ENCODE peak calls at places on chromosomes 12 and 14, in seven cellular contexts. One of them, this sample, is unnamed.

GRCh38 chr14:59358105-59358504 is 107.1 kb downstream of the GPR135 start:
- DNase-seq in endothelial cell of umbilical vein: no peak
- DNase-seq in H1: peak; percentile 49
- DNase-seq in A549: peak; percentile 18
- DNase-seq in HCT116: peak; percentile 24
- DNase-seq in HepG2: peak; percentile 36
- DNase-seq in K562: no peak
- DNase-seq in this sample: peak; percentile 75

GRCh38 chr14:52069617-52070431 is 965 bp upstream of the NID2 start:
- DNase-seq in H1: no peak
- DNase-seq in endothelial cell of umbilical vein: no peak
- DNase-seq in HCT116: no peak
- DNase-seq in HepG2: no peak
- DNase-seq in A549: no peak
- DNase-seq in K562: no peak
- DNase-seq in this sample: peak; percentile 8

GRCh38 chr12:990308-990648 is 745 bp upstream of the ERC1 start:
- DNase-seq in HCT116: no peak
- DNase-seq in A549: peak; percentile 38
- DNase-seq in H1: no peak
- DNase-seq in HepG2: peak; percentile 33
- DNase-seq in K562: no peak
- DNase-seq in endothelial cell of umbilical vein: no peak
- DNase-seq in this sample: peak; percentile 71

GRCh38 chr14:49586673-49587460 is 687 bp upstream of the RPS29 start:
- DNase-seq in H1: no peak
- DNase-seq in HCT116: peak; percentile 72
- DNase-seq in HepG2: peak; percentile 52
- DNase-seq in K562: peak; percentile 32
- DNase-seq in A549: peak; percentile 51
- DNase-seq in endothelial cell of umbilical vein: peak; percentile 87
- DNase-seq in this sample: peak; percentile 80

GRCh38 chr14:101227611-101228594 is 324.4 kb upstream of the RTL1 start:
- DNase-seq in HCT116: no peak
- DNase-seq in endothelial cell of umbilical vein: no peak
- DNase-seq in HepG2: no peak
- DNase-seq in K562: no peak
- DNase-seq in H1: no peak
- DNase-seq in A549: no peak
- DNase-seq in this sample: no peak

GRCh38 chr12:19744760-19745218 is 305.5 kb downstream of the AEBP2 start:
- DNase-seq in HCT116: no peak
- DNase-seq in HepG2: no peak
- DNase-seq in H1: no peak
- DNase-seq in K562: no peak
- DNase-seq in A549: no peak
- DNase-seq in endothelial cell of umbilical vein: peak; percentile 99
- DNase-seq in this sample: no peak

GRCh38 chr12:90510948-90511347 is 444.0 kb downstream of the CCER1 start:
- DNase-seq in K562: no peak
- DNase-seq in endothelial cell of umbilical vein: no peak
- DNase-seq in H1: no peak
- DNase-seq in HepG2: no peak
- DNase-seq in HCT116: no peak
- DNase-seq in A549: no peak
- DNase-seq in this sample: no peak

GRCh38 chr12:99898645-99899044 is 86.1 kb downstream of the ANKS1B start:
- DNase-seq in HCT116: no peak
- DNase-seq in K562: no peak
- DNase-seq in H1: no peak
- DNase-seq in HepG2: no peak
- DNase-seq in endothelial cell of umbilical vein: no peak
- DNase-seq in A549: no peak
- DNase-seq in this sample: no peak

GRCh38 chr12:99915251-99916082 is 69.3 kb downstream of the ANKS1B start:
- DNase-seq in K562: no peak
- DNase-seq in A549: peak; percentile 22
- DNase-seq in HepG2: no peak
- DNase-seq in HCT116: no peak
- DNase-seq in endothelial cell of umbilical vein: no peak
- DNase-seq in H1: no peak
- DNase-seq in this sample: no peak

GRCh38 chr12:108724054-108724889 is 7.0 kb downstream of the CORO1C start:
- DNase-seq in HCT116: no peak
- DNase-seq in A549: no peak
- DNase-seq in H1: no peak
- DNase-seq in HepG2: no peak
- DNase-seq in K562: no peak
- DNase-seq in endothelial cell of umbilical vein: peak; percentile 60
- DNase-seq in this sample: peak; percentile 82

GRCh38 chr14:68191567-68192321 is 372.2 kb downstream of the RAD51B start:
- DNase-seq in endothelial cell of umbilical vein: no peak
- DNase-seq in H1: no peak
- DNase-seq in HepG2: peak; percentile 92
- DNase-seq in K562: no peak
- DNase-seq in A549: peak; percentile 62
- DNase-seq in HCT116: peak; percentile 22
- DNase-seq in this sample: no peak

GRCh38 chr12:9741726-9742125 is 8.8 kb upstream of the CLECL1 start:
- DNase-seq in K562: no peak
- DNase-seq in HepG2: no peak
- DNase-seq in H1: no peak
- DNase-seq in endothelial cell of umbilical vein: no peak
- DNase-seq in A549: no peak
- DNase-seq in HCT116: no peak
- DNase-seq in this sample: peak; percentile 49

GRCh38 chr14:52081964-52082363 is 13.1 kb upstream of the NID2 start:
- DNase-seq in A549: no peak
- DNase-seq in HCT116: no peak
- DNase-seq in K562: no peak
- DNase-seq in H1: no peak
- DNase-seq in endothelial cell of umbilical vein: no peak
- DNase-seq in HepG2: no peak
- DNase-seq in this sample: no peak

DNA sequence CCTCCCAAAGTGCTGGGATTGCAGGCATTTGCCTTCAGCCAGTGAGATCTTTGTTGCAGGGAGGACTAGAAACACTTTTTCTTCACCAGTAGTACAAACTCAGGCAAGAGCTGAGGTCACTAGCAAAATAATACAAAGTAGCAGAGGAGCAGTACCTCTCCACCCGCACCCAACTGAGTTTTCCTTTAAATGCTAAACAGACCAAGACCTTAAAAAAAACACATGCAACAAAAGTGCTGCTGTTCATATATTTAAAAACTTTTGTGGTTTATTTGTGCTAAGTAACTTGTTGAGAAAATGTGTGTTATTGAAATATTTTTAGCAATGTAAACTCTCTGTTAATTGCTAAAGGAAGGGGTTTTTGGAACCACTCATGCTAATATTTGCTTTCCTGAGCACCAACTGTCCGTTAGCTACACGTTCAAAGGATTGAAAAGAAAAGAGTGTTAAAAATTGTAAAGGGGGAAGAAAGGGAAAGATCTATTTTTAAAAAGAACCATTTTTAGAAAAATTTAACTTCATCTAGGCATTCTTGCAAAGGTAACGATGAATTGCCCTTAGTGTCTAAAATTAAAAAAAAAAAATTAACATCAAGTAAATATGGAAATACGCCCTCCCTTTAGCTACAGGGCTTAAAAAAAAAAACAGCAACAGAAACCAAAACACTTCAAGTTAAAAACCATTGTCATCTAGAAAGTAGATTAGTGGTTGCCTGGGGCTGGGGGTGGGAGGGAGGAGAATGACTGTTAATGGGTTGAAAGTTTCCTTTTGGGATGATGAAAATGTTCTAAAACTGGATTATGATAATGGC is 114.0 kb upstream of the KRAS start:
- DNase-seq in HCT116: no peak
- DNase-seq in HepG2: no peak
- DNase-seq in K562: no peak
- DNase-seq in A549: no peak
- DNase-seq in endothelial cell of umbilical vein: no peak
- DNase-seq in H1: no peak
- DNase-seq in this sample: no peak
- TF ChIP-seq MAX in HCT116: no peak
- TF ChIP-seq MAX in HepG2: no peak
- TF ChIP-seq MAX in K562: no peak
- TF ChIP-seq MAX in A549: no peak
- TF ChIP-seq MAX in endothelial cell of umbilical vein: no peak
- TF ChIP-seq MAX in H1: no peak
- TF ChIP-seq MAX in this sample: no peak

DNA sequence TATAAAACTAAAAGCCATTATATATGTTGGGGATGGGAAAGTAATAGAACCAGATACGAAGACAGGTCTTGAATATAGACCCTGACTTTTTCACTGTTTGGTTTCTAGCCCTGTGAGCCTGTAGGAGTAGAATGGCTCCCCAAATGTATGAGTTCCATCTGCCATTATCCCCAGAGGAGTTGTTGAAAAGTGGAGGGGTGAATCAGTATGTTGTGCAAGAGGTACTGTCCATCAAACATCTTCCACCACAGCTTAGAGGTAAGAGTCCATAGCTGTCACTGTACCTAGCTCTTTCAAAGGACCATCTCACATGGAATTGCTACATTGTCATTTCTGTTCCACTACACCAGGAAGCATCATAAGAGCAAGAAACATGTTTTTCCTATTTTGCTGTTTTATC is 1.1 kb downstream of the NCAPD2 start:
- DNase-seq in endothelial cell of umbilical vein: no peak
- DNase-seq in K562: no peak
- DNase-seq in H1: no peak
- DNase-seq in A549: no peak
- DNase-seq in HepG2: no peak
- DNase-seq in HCT116: no peak
- DNase-seq in this sample: peak; percentile 73
- H3K4me3 ChIP-seq in endothelial cell of umbilical vein: peak overlapping the region; percentile 76
- H3K4me3 ChIP-seq in K562: peak overlapping the region; percentile 50
- H3K4me3 ChIP-seq in H1: peak overlapping the region; percentile 60
- H3K4me3 ChIP-seq in A549: peak overlapping the region; percentile 80
- H3K4me3 ChIP-seq in HepG2: peak overlapping the region; percentile 61
- H3K4me3 ChIP-seq in HCT116: peak overlapping the region; percentile 86
- H3K4me3 ChIP-seq in this sample: peak overlapping the region; percentile 95

GRCh38 chr12:49622501-49623141 is 740 bp upstream of the PRPF40B start:
- DNase-seq in H1: no peak
- DNase-seq in endothelial cell of umbilical vein: no peak
- DNase-seq in K562: peak; percentile 38
- DNase-seq in A549: peak; percentile 60
- DNase-seq in HepG2: no peak
- DNase-seq in HCT116: no peak
- DNase-seq in this sample: peak; percentile 70

GRCh38 chr12:49624919-49625577 is 1.7 kb downstream of the PRPF40B start:
- DNase-seq in H1: no peak
- DNase-seq in endothelial cell of umbilical vein: no peak
- DNase-seq in HepG2: no peak
- DNase-seq in HCT116: peak; percentile 7
- DNase-seq in K562: no peak
- DNase-seq in A549: peak; percentile 31
- DNase-seq in this sample: no peak

GRCh38 chr12:49619286-49619685 is 4.1 kb upstream of the PRPF40B start:
- DNase-seq in H1: no peak
- DNase-seq in HCT116: no peak
- DNase-seq in HepG2: no peak
- DNase-seq in A549: no peak
- DNase-seq in endothelial cell of umbilical vein: no peak
- DNase-seq in K562: no peak
- DNase-seq in this sample: no peak

GRCh38 chr12:49623142-49623899 is at the start of gene PRPF40B:
- DNase-seq in HepG2: peak; percentile 77
- DNase-seq in A549: peak; percentile 95
- DNase-seq in H1: peak; percentile 78
- DNase-seq in HCT116: peak; percentile 48
- DNase-seq in endothelial cell of umbilical vein: peak; percentile 75
- DNase-seq in K562: peak; percentile 99
- DNase-seq in this sample: peak; percentile 91

DNA sequence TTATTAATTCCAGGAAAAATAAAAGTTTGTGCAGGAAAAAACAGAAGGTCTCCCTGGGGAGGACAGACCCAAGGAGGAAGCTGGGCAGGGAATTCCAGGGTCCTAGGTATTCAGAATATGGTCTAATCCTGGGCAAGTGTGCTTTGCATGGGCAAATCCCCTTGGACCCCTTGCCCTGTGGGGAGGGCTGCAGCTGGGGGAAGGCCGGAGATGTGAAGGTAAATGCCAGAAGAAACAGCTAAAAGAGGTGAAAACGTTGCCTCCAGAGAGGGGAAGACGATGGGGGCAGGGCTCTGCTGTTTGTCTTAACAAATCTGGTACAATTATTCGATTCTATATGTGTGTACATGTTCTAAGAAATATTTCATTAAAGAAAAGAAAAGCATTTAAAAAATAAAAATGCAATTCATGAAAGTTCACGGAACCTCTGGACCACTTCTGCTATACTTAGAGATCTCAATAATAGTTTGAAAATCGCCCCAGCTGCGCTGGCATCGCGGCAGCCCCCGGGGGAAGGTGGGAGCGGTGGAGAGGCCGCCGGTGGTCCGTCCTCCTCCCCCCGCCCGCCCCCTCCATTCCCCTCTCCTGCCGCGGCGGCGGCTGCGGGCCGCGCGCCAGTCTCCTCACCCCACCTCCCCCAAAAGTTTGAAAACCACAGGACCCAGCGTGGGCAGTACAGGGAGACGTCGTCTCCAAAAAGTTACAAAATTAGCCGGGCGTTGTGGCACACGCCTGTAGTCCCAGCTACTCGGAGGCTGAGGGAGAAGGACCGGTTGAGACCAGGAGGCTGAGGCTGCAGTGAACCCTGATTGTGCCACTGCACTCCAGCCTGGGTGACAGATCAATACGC is 1.5 kb upstream of the PRPF40B start:
- DNase-seq in H1: no peak
- DNase-seq in K562: peak; percentile 38
- DNase-seq in A549: no peak
- DNase-seq in HepG2: no peak
- DNase-seq in HCT116: no peak
- DNase-seq in endothelial cell of umbilical vein: no peak
- DNase-seq in this sample: peak; percentile 72
- TF ChIP-seq MAX in H1: no peak
- TF ChIP-seq MAX in K562: no peak
- TF ChIP-seq MAX in A549: no peak
- TF ChIP-seq MAX in HepG2: no peak
- TF ChIP-seq MAX in HCT116: no peak
- TF ChIP-seq MAX in endothelial cell of umbilical vein: no peak
- TF ChIP-seq MAX in this sample: no peak

DNA sequence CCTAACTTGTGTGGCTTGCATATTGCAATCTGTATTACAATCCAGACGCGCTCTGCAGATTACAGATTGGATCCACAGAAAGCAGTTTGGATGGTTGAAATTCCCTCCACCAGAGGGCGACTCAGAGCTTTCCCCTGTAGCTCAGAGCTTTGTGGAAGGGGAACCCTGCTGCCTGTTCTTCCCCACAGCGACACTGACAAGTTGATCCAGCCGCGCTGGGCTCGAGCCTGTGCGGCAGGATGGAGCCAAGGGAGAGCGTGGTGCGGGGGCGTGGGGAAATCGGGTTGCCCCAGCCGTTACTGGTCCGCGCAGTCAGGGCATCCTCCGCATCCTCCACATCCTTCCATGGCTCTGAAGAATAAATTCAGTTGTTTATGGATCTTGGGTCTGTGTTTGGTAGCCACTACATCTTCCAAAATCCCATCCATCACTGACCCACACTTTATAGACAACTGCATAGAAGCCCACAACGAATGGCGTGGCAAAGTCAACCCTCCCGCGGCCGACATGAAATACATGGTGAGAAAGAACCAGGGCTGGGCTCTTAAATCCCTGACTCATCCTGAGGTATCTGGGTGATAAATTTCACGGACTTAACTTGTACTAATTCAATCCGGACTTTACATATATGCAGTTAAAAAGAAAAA is at the start of gene GLIPR1L1:
- DNase-seq in HepG2: peak; percentile 71
- DNase-seq in H1: peak; percentile 86
- DNase-seq in K562: peak; percentile 30
- DNase-seq in HCT116: peak; percentile 92
- DNase-seq in endothelial cell of umbilical vein: peak; percentile 88
- DNase-seq in A549: peak; percentile 48
- DNase-seq in this sample: peak; percentile 93
- H3K4me3 ChIP-seq in HepG2: no peak within 1 kb of the TSS
- H3K4me3 ChIP-seq in H1: peak within 1 kb of the TSS; percentile 16
- H3K4me3 ChIP-seq in K562: no peak within 1 kb of the TSS
- H3K4me3 ChIP-seq in HCT116: peak within 1 kb of the TSS; percentile 57
- H3K4me3 ChIP-seq in endothelial cell of umbilical vein: peak within 1 kb of the TSS; percentile 58
- H3K4me3 ChIP-seq in A549: peak within 1 kb of the TSS; percentile 50
- H3K4me3 ChIP-seq in this sample: peak within 1 kb of the TSS; percentile 42

This sample was measured in NB4.